ENCODE peak calls at places on chromosome 22, in nine cellular contexts. U is A549, F is cardiac muscle cell, E is RWPE1, S is kidney epithelial cell, C is GM13977, W is cardiac fibroblast, Q is right lobe of liver, X is suprapubic skin. P is an unnamed sample.

GRCh38 chr22:30890689-30891442 is 77.7 kb downstream of the MORC2 start:
- DNase-seq in U (peak; percentile 36), F (peak; percentile 36), E (peak; percentile 10), S (no peak), C (peak; percentile 78), W (peak; percentile 34), Q (peak; percentile 54), X (peak; percentile 72), P (peak; percentile 59)

GRCh38 chr22:25837288-25837900 is 95.4 kb downstream of the MYO18B start:
- DNase-seq in U (no peak), F (no peak), E (no peak), S (no peak), C (no peak), W (no peak), Q (no peak), X (no peak), P (no peak)

GRCh38 chr22:23829845-23830372 is 8.9 kb downstream of the DERL3 start:
- DNase-seq in U (no peak), F (peak; percentile 89), E (no peak), S (no peak), C (no peak), W (peak; percentile 90), Q (peak; percentile 7), X (no peak), P (no peak)

GRCh38 chr22:41338614-41339212 is 37.4 kb downstream of the ZC3H7B start:
- DNase-seq in U (no peak), F (no peak), E (no peak), S (no peak), C (no peak), W (no peak), Q (no peak), X (no peak), P (no peak)

GRCh38 chr22:17077255-17077654 is 7.5 kb upstream of the IL17RA start:
- DNase-seq in U (no peak), F (peak; percentile 35), E (no peak), S (no peak), C (no peak), W (peak; percentile 33), Q (no peak), X (no peak), P (no peak)

GRCh38 chr22:49015993-49016908 is 811.4 kb downstream of the BRD1 start:
- DNase-seq in U (no peak), F (no peak), E (no peak), S (no peak), C (no peak), W (no peak), Q (peak; percentile 22), X (peak; percentile 74), P (no peak)

GRCh38 chr22:25774575-25775026 is 32.6 kb downstream of the MYO18B start:
- DNase-seq in U (no peak), F (no peak), E (no peak), S (no peak), C (no peak), W (no peak), Q (no peak), X (no peak), P (peak; percentile 81)

GRCh38 chr22:26894766-26895485 is 237.5 kb downstream of the MIAT start:
- DNase-seq in U (peak; percentile 81), F (peak; percentile 78), E (peak; percentile 85), S (peak; percentile 86), C (no peak), W (peak; percentile 79), Q (no peak), X (no peak), P (no peak)

GRCh38 chr22:35149149-35149548 is 83.2 kb downstream of the ISX start:
- DNase-seq in U (no peak), F (no peak), E (no peak), S (no peak), C (no peak), W (peak; percentile 7), Q (no peak), X (no peak), P (no peak)

GRCh38 chr22:35148381-35148780 is 82.4 kb downstream of the ISX start:
- DNase-seq in U (no peak), F (no peak), E (no peak), S (no peak), C (no peak), W (no peak), Q (no peak), X (no peak), P (no peak)

GRCh38 chr22:35152316-35152715 is 86.4 kb downstream of the ISX start:
- DNase-seq in U (no peak), F (no peak), E (no peak), S (no peak), C (no peak), W (no peak), Q (no peak), X (no peak), P (no peak)

GRCh38 chr22:35154937-35155387 is 89.0 kb downstream of the ISX start:
- DNase-seq in U (peak; percentile 64), F (peak; percentile 62), E (peak; percentile 39), S (peak; percentile 9), C (peak; percentile 65), W (peak; percentile 60), Q (peak; percentile 62), X (no peak), P (peak; percentile 78)

DNA sequence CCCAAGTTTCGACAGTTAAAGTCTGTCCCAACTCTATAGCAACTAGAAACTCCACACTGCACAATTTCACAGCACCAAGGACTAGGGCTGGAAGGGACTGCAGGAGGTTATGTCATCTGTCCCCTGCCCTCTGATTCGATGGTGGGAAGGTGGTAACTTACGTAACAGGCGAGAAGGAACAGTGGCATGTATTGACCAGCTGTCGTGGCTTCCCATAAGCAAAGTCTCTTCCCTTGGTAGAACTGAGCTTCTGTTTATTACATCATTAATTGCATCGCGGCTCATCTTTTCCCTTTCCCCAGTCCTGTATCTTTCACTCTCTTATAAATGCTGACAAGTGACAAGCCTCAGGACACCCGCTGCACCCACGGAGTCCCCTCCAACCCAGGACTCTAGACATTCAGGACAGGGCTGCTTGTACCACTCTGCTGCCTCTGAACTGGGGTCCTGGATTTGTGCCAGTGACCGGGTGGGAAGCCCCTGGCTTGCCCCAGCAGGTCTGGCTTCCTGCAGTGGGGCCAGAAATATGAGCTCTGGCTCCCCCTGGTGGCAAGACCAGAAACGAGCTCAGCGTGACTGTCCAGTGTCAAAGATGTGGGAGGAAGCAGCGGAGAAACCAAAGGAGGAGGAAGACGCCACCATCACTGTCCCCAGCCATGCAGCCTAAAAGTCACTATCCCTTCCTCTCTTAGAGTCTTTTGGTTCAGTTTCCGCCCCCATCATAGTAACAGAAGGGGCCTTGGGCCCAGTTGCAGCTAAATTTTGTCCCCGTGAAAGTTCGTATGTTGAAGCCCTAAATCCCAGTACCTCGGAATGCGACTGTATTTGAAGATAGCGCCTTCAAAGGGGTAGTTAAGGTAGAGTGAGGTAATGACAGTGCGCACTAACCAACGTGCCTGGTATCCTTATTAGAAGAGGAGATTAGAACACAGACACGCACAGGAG is 84.5 kb downstream of the ISX start:
- DNase-seq in U (peak; percentile 37), F (peak; percentile 55), E (peak; percentile 5), S (peak; percentile 12), C (peak; percentile 54), W (peak; percentile 57), Q (peak; percentile 60), X (no peak), P (peak; percentile 82)
- TF ChIP-seq CTCF in U (peak; percentile 41), F (peak; percentile 80), E (peak; percentile 69), S (peak; percentile 87), C (peak; percentile 94), W (peak; percentile 79), Q (peak; percentile 53), X (peak; percentile 69), P (peak; percentile 91)

GRCh38 chr22:39351689-39352214 is 2.0 kb downstream of the SYNGR1 start:
- DNase-seq in U (no peak), F (no peak), E (no peak), S (no peak), C (peak; percentile 20), W (no peak), Q (no peak), X (no peak), P (peak; percentile 91)

GRCh38 chr22:39350803-39351688 is 1.3 kb downstream of the SYNGR1 start:
- DNase-seq in U (no peak), F (no peak), E (no peak), S (no peak), C (peak; percentile 33), W (no peak), Q (peak; percentile 41), X (no peak), P (no peak)

GRCh38 chr22:39349967-39350802 is at the start of gene SYNGR1:
- DNase-seq in U (no peak), F (no peak), E (no peak), S (no peak), C (no peak), W (no peak), Q (peak; percentile 44), X (no peak), P (peak; percentile 37)

GRCh38 chr22:39348909-39349505 is 784 bp upstream of the SYNGR1 start:
- DNase-seq in U (no peak), F (no peak), E (no peak), S (no peak), C (peak; percentile 28), W (no peak), Q (peak; percentile 47), X (no peak), P (peak; percentile 58)

DNA sequence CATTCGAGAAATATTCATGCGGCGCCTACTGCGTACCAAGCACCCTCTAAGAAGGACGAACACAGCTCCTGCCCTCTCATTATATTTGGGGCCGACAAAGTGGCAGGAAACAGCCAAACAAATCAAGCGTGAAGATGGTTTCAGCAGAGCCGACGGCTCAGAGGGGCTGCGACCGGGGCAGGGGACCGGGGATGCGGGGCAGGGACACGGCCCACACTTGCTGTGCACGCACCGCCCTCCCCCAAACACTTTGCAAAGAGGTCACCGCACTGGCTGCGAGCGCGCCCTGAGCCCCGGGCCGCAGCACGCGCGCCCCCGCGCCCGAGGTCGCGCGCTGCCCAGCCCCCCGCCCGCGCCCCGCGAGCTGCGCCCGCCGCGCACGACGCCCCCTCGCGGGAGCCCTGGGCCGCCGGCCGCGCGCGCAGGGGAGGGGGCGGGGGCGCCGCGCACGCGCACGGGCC is 255 bp upstream of the SYNGR1 start:
- DNase-seq in U (no peak), F (peak; percentile 26), E (no peak), S (no peak), C (peak; percentile 79), W (no peak), Q (peak; percentile 46), X (no peak), P (peak; percentile 65)
- TF ChIP-seq CTCF in U (no peak), F (no peak), E (peak; percentile 6), S (no peak), C (peak; percentile 23), W (no peak), Q (no peak), X (no peak), P (no peak)

GRCh38 chr22:43011079-43011478 is 3.9 kb downstream of the PACSIN2 start:
- DNase-seq in U (no peak), F (no peak), E (no peak), S (no peak), C (no peak), W (no peak), Q (no peak), X (no peak), P (no peak)
- TF ChIP-seq CTCF in U (no peak), F (no peak), E (no peak), S (peak; percentile 11), C (no peak), W (no peak), Q (no peak), X (no peak), P (no peak)

GRCh38 chr22:47393191-47393590 is 630.7 kb downstream of the TBC1D22A start:
- DNase-seq in U (no peak), F (no peak), E (no peak), S (no peak), C (no peak), W (no peak), Q (no peak), X (peak; percentile 72), P (no peak)

GRCh38 chr22:47392729-47393128 is 630.3 kb downstream of the TBC1D22A start:
- DNase-seq in U (no peak), F (no peak), E (no peak), S (no peak), C (no peak), W (no peak), Q (no peak), X (no peak), P (no peak)

GRCh38 chr22:47392054-47392347 is 629.6 kb downstream of the TBC1D22A start:
- DNase-seq in U (no peak), F (no peak), E (no peak), S (no peak), C (no peak), W (no peak), Q (no peak), X (no peak), P (no peak)

GRCh38 chr22:47390026-47390970 is 627.8 kb downstream of the TBC1D22A start:
- DNase-seq in U (no peak), F (no peak), E (no peak), S (no peak), C (no peak), W (no peak), Q (no peak), X (no peak), P (no peak)

GRCh38 chr22:47391169-47392053 is 629.0 kb downstream of the TBC1D22A start:
- DNase-seq in U (no peak), F (no peak), E (no peak), S (no peak), C (no peak), W (no peak), Q (no peak), X (no peak), P (no peak)
- TF ChIP-seq CTCF in U (no peak), F (no peak), E (no peak), S (no peak), C (no peak), W (no peak), Q (no peak), X (no peak), P (no peak)